ENCODE peak calls at places on chromosomes 12 and 14, in six cellular contexts. S is T-helper 2 cell treated with Interferon-gamma antibody and Interleukin-4, amounts not matched to agents 5 μg/mL and 100 μg/mL, for 36 hours; L is PC-9; V is ACHN; H is stimulated activated CD4-positive, alpha-beta T cell treated with anti-CD3 and anti-CD28 coated beads, Interleukin-4, amount 100 ng/mL, for 1 hour; Q is cardiac fibroblast. U is an unnamed sample.

GRCh38 chr14:97640031-97640430 is 842.8 kb downstream of the VRK1 start:
- DNase-seq in S (no peak), L (no peak), V (no peak), H (no peak), Q (no peak), U (no peak)

GRCh38 chr12:28108599-28108998 is 81.7 kb upstream of the CCDC91 start:
- DNase-seq in S (no peak), L (no peak), V (no peak), H (no peak), Q (peak), U (no peak)

GRCh38 chr14:90608281-90608680 is 207.9 kb downstream of the TTC7B start:
- DNase-seq in S (no peak), L (no peak), V (no peak), H (no peak), Q (no peak), U (no peak)

GRCh38 chr14:103561381-103562134 is 899 bp downstream of the BAG5 start:
- DNase-seq in S (peak), L (peak), V (peak), H (peak), Q (peak), U (no peak)

GRCh38 chr12:121789233-121789781 is 4.2 kb downstream of the RHOF start:
- DNase-seq in S (no peak), L (no peak), V (no peak), H (peak), Q (no peak), U (peak)

GRCh38 chr12:131723532-131723931 is 12.6 kb downstream of the SFSWAP start:
- DNase-seq in S (no peak), L (no peak), V (no peak), H (no peak), Q (no peak), U (no peak)

GRCh38 chr12:110807640-110808039 is 39.1 kb upstream of the CCDC63 start:
- DNase-seq in S (no peak), L (no peak), V (no peak), H (no peak), Q (no peak), U (no peak)

GRCh38 chr12:127284870-127285431 is 982.0 kb upstream of the TMEM132C start:
- DNase-seq in S (no peak), L (no peak), V (peak), H (no peak), Q (peak), U (no peak)

GRCh38 chr12:84034891-84035290 is 877.7 kb downstream of the SLC6A15 start:
- DNase-seq in S (no peak), L (no peak), V (no peak), H (no peak), Q (no peak), U (no peak)

GRCh38 chr14:100679707-100680438 is 46.8 kb upstream of the DLK1 start:
- DNase-seq in S (no peak), L (no peak), V (no peak), H (no peak), Q (peak), U (no peak)

GRCh38 chr12:63079791-63080395 is 71.1 kb downstream of the AVPR1A start:
- DNase-seq in S (no peak), L (no peak), V (no peak), H (no peak), Q (peak), U (no peak)

GRCh38 chr14:38944691-38945090 is 158.3 kb downstream of the SEC23A start:
- DNase-seq in S (no peak), L (no peak), V (no peak), H (no peak), Q (no peak), U (no peak)

GRCh38 chr12:109952160-109952858 is 43.9 kb downstream of the GIT2 start:
- DNase-seq in S (no peak), L (no peak), V (peak), H (no peak), Q (no peak), U (no peak)

GRCh38 chr12:49295087-49296001 is at the start of gene PRPH:
- DNase-seq in S (no peak), L (no peak), V (no peak), H (no peak), Q (no peak), U (no peak)

GRCh38 chr12:49549735-49550710 is 11.2 kb downstream of the KCNH3 start:
- DNase-seq in S (no peak), L (no peak), V (no peak), H (no peak), Q (no peak), U (no peak)

GRCh38 chr14:92397140-92397815 is 74.3 kb downstream of the SLC24A4 start:
- DNase-seq in S (no peak), L (peak), V (peak), H (no peak), Q (peak), U (no peak)

GRCh38 chr14:24312736-24313507 is 1.6 kb downstream of the LTB4R start:
- DNase-seq in S (peak), L (no peak), V (peak), H (no peak), Q (peak), U (no peak)

GRCh38 chr14:91123201-91123600 is 9.3 kb downstream of the DGLUCY start:
- DNase-seq in S (no peak), L (no peak), V (no peak), H (no peak), Q (no peak), U (no peak)

GRCh38 chr12:132284071-132284492 is 45.3 kb downstream of the GALNT9 start:
- DNase-seq in S (no peak), L (no peak), V (peak), H (no peak), Q (peak), U (no peak)

GRCh38 chr14:25041484-25041883 is 8.5 kb downstream of the STXBP6 start:
- DNase-seq in S (no peak), L (no peak), V (no peak), H (no peak), Q (no peak), U (no peak)

GRCh38 chr14:99246536-99247083 is 25.4 kb downstream of the BCL11B start:
- DNase-seq in S (no peak), L (no peak), V (no peak), H (peak), Q (no peak), U (peak)

GRCh38 chr12:106987846-106988245 is 900 bp upstream of the MTERF2 start:
- DNase-seq in S (no peak), L (no peak), V (no peak), H (no peak), Q (no peak), U (no peak)

GRCh38 chr12:100234166-100234565 is 32.7 kb downstream of the DEPDC4 start:
- DNase-seq in S (no peak), L (peak), V (peak), H (no peak), Q (peak), U (no peak)

GRCh38 chr14:68727315-68728078 is 65.4 kb downstream of the ZFP36L1 start:
- DNase-seq in S (no peak), L (no peak), V (no peak), H (no peak), Q (no peak), U (no peak)

GRCh38 chr12:132736378-132736777 is 25.3 kb downstream of the ANKLE2 start:
- DNase-seq in S (no peak), L (no peak), V (no peak), H (no peak), Q (no peak), U (no peak)

GRCh38 chr12:60227916-60228315 is 632.1 kb downstream of the SLC16A7 start:
- DNase-seq in S (no peak), L (no peak), V (no peak), H (no peak), Q (no peak), U (no peak)

GRCh38 chr12:55072093-55072492 is 52.3 kb downstream of the NEUROD4 start:
- DNase-seq in S (peak), L (no peak), V (peak), H (peak), Q (peak), U (peak)